ENCODE peak calls at places on chromosomes 4 and X, in four cellular contexts. F, P, K and M are unnamed samples.

GRCh38 chrX:91414710-91415109 is 19.9 kb upstream of the PABPC5 start:
- DNase-seq in F (no peak), K (no peak), P (no peak), M (no peak)

GRCh38 chr4:52891743-52892142 is 29.6 kb downstream of the RASL11B start:
- DNase-seq in K (no peak), F (no peak), P (no peak), M (no peak)

GRCh38 chrX:50613846-50614245 is 143.2 kb upstream of the DGKK start:
- DNase-seq in K (no peak), P (peak), F (no peak), M (no peak)

GRCh38 chrX:78658851-78659744 is at the start of gene RTL3:
- DNase-seq in F (peak), K (no peak), P (peak), M (no peak)

GRCh38 chr4:138630666-138631065 is 384.9 kb upstream of the NOCT start:
- DNase-seq in K (no peak), F (no peak), P (no peak), M (no peak)

GRCh38 chr4:78601013-78601412 is 49.4 kb downstream of the ANXA3 start:
- DNase-seq in P (no peak), K (no peak), F (no peak), M (no peak)

GRCh38 chrX:153960077-153960476 is 11.5 kb downstream of the HCFC1 start:
- DNase-seq in F (no peak), P (no peak), K (no peak), M (no peak)

GRCh38 chr4:56049428-56050212 is 100.9 kb downstream of the CEP135 start:
- DNase-seq in F (no peak), K (peak), P (peak), M (no peak)

GRCh38 chr4:67575232-67575888 is 16.8 kb downstream of the STAP1 start:
- DNase-seq in P (no peak), F (no peak), K (no peak), M (peak)

GRCh38 chr4:57023104-57023503 is 44.4 kb downstream of the POLR2B start:
- DNase-seq in K (no peak), F (peak), P (peak), M (no peak)

GRCh38 chrX:24768556-24768955 is 74.8 kb downstream of the POLA1 start:
- DNase-seq in F (no peak), P (no peak), K (no peak), M (no peak)

GRCh38 chr4:99352602-99353580 is at the start of gene ADH1C:
- DNase-seq in F (no peak), P (no peak), K (no peak), M (no peak)

GRCh38 chr4:171650543-171650942 is 162.7 kb upstream of the GALNTL6 start:
- DNase-seq in F (no peak), P (no peak), K (no peak), M (no peak)

GRCh38 chr4:105182211-105182610 is 35.5 kb downstream of the TET2 start:
- DNase-seq in P (no peak), K (no peak), F (no peak), M (no peak)

GRCh38 chr4:71229477-71230257 is 109.2 kb upstream of the SLC4A4 start:
- DNase-seq in F (no peak), K (peak), P (peak), M (no peak)

GRCh38 chr4:157204634-157205244 is 15.8 kb upstream of the GRIA2 start:
- DNase-seq in P (no peak), F (no peak), K (no peak), M (no peak)

GRCh38 chrX:132956421-132957210 is 1.8 kb downstream of the HS6ST2 start:
- DNase-seq in K (no peak), F (no peak), P (no peak), M (no peak)

GRCh38 chrX:2406891-2407518 is 93.8 kb downstream of the DHRSX start:
- DNase-seq in K (no peak), P (no peak), F (no peak), M (no peak)

GRCh38 chrX:72620550-72621145 is 48.0 kb upstream of the HDAC8 start:
- DNase-seq in P (peak), K (peak), F (peak), M (no peak)

GRCh38 chr4:88758264-88758663 is 60.6 kb upstream of the NAP1L5 start:
- DNase-seq in F (no peak), K (no peak), P (no peak), M (no peak)

GRCh38 chr4:88757067-88757466 is 59.4 kb upstream of the NAP1L5 start:
- DNase-seq in K (no peak), F (no peak), P (no peak), M (no peak)

GRCh38 chr4:88761342-88761741 is 63.7 kb upstream of the NAP1L5 start:
- DNase-seq in F (no peak), K (no peak), P (no peak), M (no peak)

GRCh38 chr4:88757776-88758175 is 60.1 kb upstream of the NAP1L5 start:
- DNase-seq in K (no peak), F (no peak), P (no peak), M (no peak)

DNA sequence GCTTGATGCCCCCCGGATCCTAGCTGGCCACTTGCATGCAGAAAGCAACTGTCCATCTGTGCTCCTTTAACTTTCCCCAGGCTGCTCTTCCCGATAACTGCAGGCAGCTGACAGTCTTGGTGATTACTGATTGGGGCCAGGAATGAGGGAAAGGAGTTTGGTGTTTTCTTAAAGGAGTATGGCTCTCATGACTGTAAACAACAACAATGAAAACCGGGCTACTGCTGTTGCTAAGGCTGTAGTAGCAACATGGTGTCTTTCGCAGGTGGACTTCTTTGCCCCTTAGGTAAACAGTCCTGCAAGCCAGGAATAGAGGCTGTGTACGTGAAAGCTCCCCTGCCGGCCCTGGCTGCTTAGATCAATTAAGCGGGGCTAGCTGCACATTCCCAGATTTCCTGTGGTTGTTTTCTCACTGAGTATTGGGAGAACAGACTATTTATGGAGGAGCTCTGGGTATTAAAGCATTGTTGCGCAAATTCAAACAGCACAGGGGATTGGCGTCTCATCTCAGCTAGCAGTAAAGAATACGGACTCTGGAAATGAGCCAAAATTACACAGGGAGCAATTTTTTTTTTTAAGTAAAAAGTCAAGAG is 61.5 kb upstream of the NAP1L5 start:
- DNase-seq in P (peak), F (peak), K (no peak), M (no peak)
- H3K4me3 ChIP-seq in P (no peak), F (no peak), K (peak), M (no peak)

DNA sequence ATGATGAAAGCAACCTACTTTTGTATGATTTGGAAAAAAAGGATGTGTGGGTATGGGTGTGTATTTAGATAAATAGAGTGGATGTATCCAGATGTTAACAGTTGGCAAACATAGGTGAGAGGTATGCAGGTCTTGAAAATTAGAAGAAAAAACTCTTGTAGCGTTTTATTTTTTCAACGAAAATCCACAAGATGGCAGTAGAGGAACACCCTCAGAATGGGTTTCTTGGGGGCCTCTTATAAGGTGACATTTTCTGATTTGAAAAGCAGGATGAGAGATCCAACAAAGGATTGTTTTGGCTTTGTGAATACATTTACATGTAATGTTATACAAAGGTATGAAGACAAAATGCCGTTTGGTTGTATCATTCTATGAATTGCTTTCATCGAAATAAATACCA is 68.3 kb downstream of the FMR1NB start:
- DNase-seq in P (peak), K (no peak), F (no peak), M (peak)
- TF ChIP-seq CTCF in P (peak), K (peak), F (peak), M (peak)

GRCh38 chrX:17375361-17375630 is 296 bp downstream of the NHS start:
- DNase-seq in P (no peak), K (peak), F (no peak), M (no peak)
- H3K4me3 ChIP-seq in P (peak), K (peak), F (peak), M (no peak)

GRCh38 chrX:34426334-34426733 is 230.8 kb downstream of the TMEM47 start:
- DNase-seq in P (no peak), K (no peak), F (no peak), M (no peak)
- TF ChIP-seq CTCF in P (no peak), K (no peak), F (no peak), M (no peak)

GRCh38 chr4:38062088-38062893 is 102.1 kb downstream of the PTTG2 start:
- DNase-seq in P (peak), F (no peak), K (peak), M (no peak)
- H3K4me3 ChIP-seq in P (peak), F (no peak), K (peak), M (no peak)

DNA sequence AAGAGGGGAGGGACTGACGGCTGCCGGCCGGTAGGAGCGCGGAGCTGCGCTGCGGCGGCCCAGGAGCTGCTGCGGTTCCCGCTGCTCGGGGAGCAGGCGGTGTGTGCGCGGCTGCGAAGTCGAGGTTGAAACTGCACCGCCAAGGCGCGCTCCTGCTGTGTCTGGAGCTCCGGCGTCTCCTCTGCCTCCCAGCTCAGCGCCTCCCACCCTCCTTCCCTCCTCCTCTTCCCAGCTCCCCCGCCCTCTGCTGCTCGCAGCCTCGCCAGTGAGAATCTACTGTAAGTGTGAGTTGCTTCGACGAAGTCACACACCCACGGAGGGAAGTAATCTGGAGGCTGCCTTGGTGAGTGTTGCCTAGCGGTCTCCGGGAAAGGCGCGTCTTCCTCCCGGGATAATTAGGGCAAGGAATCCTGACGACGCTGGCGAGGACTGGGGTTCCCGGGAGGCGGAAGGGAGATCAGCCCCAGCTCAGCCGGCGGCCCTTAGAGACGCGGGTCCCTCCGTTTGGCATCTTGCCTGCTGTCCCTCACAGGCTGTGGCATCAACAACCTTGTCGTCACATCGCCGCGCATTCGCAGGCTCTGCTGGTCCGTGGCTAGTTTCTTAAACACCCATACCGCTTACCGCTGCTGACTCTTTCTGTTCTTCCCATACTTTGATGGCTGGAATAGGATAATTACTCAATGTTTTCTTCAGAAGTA is at the start of gene EPHA5:
- DNase-seq in P (peak), F (peak), K (peak), M (no peak)
- TF ChIP-seq CTCF in P (peak), F (peak), K (no peak), M (no peak)

GRCh38 chr4:14920759-14921313 is 81.4 kb upstream of the CPEB2 start:
- DNase-seq in F (no peak), K (no peak), P (no peak), M (no peak)
- H3K4me3 ChIP-seq in F (no peak), K (no peak), P (no peak), M (no peak)

DNA sequence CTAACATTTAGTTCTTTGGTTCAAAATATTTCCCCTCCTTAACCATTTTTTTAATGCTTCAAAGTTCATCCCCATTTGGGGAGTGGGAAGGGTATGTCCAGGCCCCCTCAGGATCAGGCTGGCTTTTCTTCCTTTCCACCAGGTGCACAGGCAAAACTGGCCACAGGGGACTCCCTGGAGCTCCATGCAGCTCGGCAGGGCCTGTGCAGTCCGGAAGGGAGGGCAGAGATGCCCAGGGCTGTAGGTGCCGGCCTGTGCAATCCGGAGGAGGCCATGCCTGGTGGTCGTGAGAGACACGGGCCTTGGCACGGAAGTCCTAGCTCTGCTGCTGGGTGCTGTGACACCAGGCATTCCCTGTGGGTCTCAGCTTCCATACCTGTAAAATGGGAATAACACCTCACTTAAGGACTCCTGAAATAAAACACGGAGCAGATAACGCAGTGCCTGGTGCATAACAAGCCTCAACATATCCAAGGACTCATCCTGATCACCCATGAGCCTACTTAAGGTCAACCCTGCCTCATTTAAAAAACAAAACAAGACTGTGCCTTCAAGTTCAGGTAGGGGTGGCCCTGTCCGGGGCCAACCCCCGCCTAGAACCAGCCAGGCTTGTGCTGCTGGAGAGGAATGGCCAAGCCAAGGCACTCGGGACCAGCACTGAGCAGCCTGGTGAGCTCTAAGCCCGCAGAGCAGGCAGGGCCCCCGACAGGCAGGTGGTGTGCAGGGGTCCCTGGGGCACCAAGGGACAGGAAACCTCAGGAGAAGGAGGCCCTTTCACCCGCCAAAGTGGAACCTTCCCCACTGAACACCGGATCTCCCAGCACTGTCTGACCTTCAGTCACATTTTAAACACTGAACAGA is 21.2 kb upstream of the CYP4V2 start:
- DNase-seq in F (no peak), P (no peak), K (no peak), M (no peak)
- TF ChIP-seq CTCF in F (no peak), P (peak), K (no peak), M (no peak)